ENCODE peak calls at places on chromosomes 5 and 9, in five cellular contexts. Z is kidney; T is CD8-positive, alpha-beta T cell; E is small intestine; R is A673. B is an unnamed sample. For H3K9me3, the result is how much of the 10 kb centered on the place peaks cover.

GRCh38 chr9:136039488-136039887 is 55.6 kb downstream of the NACC2 start:
- DNase-seq in E (no peak), T (no peak), Z (no peak), R (no peak), B (no peak)

GRCh38 chr5:89120719-89121118 is 237.7 kb upstream of the MEF2C start:
- DNase-seq in E (peak), Z (no peak), R (no peak), T (no peak), B (no peak)

GRCh38 chr5:147303976-147304375 is 69.2 kb downstream of the STK32A start:
- DNase-seq in R (no peak), T (no peak), Z (no peak), E (peak), B (peak)

GRCh38 chr5:129474544-129474943 is 14.4 kb downstream of the ADAMTS19 start:
- DNase-seq in E (no peak), T (no peak), Z (no peak), R (no peak), B (no peak)

GRCh38 chr9:8030095-8030494 is 230.5 kb upstream of the DMAC1 start:
- DNase-seq in Z (no peak), R (no peak), E (no peak), T (no peak), B (no peak)

GRCh38 chr5:39760385-39761198 is 335.8 kb upstream of the DAB2 start:
- DNase-seq in E (no peak), Z (no peak), R (no peak), T (no peak), B (peak)

GRCh38 chr5:54867310-54867944 is 118.0 kb downstream of the ESM1 start:
- DNase-seq in R (peak), T (no peak), Z (no peak), E (peak), B (no peak)

GRCh38 chr5:172877496-172878260 is 43.6 kb downstream of the ERGIC1 start:
- DNase-seq in R (no peak), T (no peak), Z (no peak), E (no peak), B (no peak)

GRCh38 chr9:89179920-89180667 is 1.5 kb upstream of the SHC3 start:
- DNase-seq in E (peak), R (peak), T (peak), Z (peak), B (peak)

GRCh38 chr5:1133510-1134255 is 21.8 kb upstream of the SLC12A7 start:
- DNase-seq in E (no peak), R (peak), Z (peak), T (no peak), B (no peak)

GRCh38 chr9:98861881-98862501 is 54.5 kb downstream of the GALNT12 start:
- DNase-seq in R (no peak), E (no peak), Z (peak), T (no peak), B (peak)

GRCh38 chr9:130741024-130741305 is 47.4 kb downstream of the EXOSC2 start:
- DNase-seq in E (no peak), R (no peak), T (no peak), Z (no peak), B (no peak)

GRCh38 chr5:124902097-124902821 is 155.8 kb upstream of the ZNF608 start:
- DNase-seq in T (no peak), Z (peak), E (peak), R (peak), B (no peak)

GRCh38 chr9:35736201-35736633 is 3.8 kb downstream of the CREB3 start:
- DNase-seq in Z (no peak), T (peak), E (peak), R (peak), B (no peak)

GRCh38 chr5:112417931-112418358 is 1.1 kb downstream of the EPB41L4A start:
- DNase-seq in R (no peak), E (peak), Z (peak), T (no peak), B (no peak)

GRCh38 chr9:114088571-114089170 is 10.4 kb downstream of the KIF12 start:
- DNase-seq in R (no peak), T (peak), Z (peak), E (no peak), B (no peak)

GRCh38 chr5:96381526-96381925 is 51.5 kb downstream of the PCSK1 start:
- DNase-seq in T (no peak), E (peak), R (no peak), Z (no peak), B (no peak)

GRCh38 chr5:19568004-19568403 is 420.0 kb downstream of the CDH18 start:
- DNase-seq in E (no peak), R (no peak), Z (no peak), T (no peak), B (no peak)

GRCh38 chr9:84557751-84558150 is 111.8 kb upstream of the NTRK2 start:
- DNase-seq in T (no peak), E (no peak), R (no peak), Z (no peak), B (no peak)

GRCh38 chr9:128412120-128412790 is 8.4 kb upstream of the CERCAM start:
- DNase-seq in T (peak), R (peak), Z (no peak), E (no peak), B (no peak)

GRCh38 chr5:122323132-122323548 is 11.1 kb downstream of the SNCAIP start:
- DNase-seq in Z (no peak), R (no peak), E (no peak), T (no peak), B (no peak)

GRCh38 chr9:129383005-129383414 is 204.9 kb upstream of the IER5L start:
- DNase-seq in E (peak), T (peak), R (no peak), Z (peak), B (no peak)

GRCh38 chr5:132387649-132388117 is 18.2 kb downstream of the SLC22A5 start:
- DNase-seq in E (peak), R (no peak), Z (peak), T (no peak), B (peak)

GRCh38 chr5:107074991-107075390 is 595.7 kb downstream of the EFNA5 start:
- DNase-seq in E (no peak), Z (no peak), T (no peak), R (no peak), B (no peak)

GRCh38 chr5:26329562-26330189 is 708.7 kb downstream of the CDH9 start:
- DNase-seq in E (no peak), R (peak), Z (no peak), T (no peak), B (no peak)

GRCh38 chr5:6349387-6349786 is 29.0 kb downstream of the MED10 start:
- DNase-seq in R (no peak), T (no peak), Z (no peak), E (peak), B (no peak)

GRCh38 chr5:125409496-125410351 is 663.3 kb upstream of the ZNF608 start:
- DNase-seq in Z (no peak), T (no peak), R (peak), E (no peak), B (no peak)

GRCh38 chr9:127915801-127916664 is 808 bp downstream of the ST6GALNAC4 start:
- DNase-seq in R (no peak), E (peak), T (peak), Z (peak), B (no peak)

GRCh38 chr9:91273853-91274552 is 87.7 kb downstream of the AUH start:
- DNase-seq in T (no peak), E (peak), R (no peak), Z (no peak), B (no peak)

GRCh38 chr5:113020461-113021273 is 44.1 kb downstream of the DCP2 start:
- DNase-seq in E (peak), Z (no peak), R (no peak), T (no peak), B (peak)

GRCh38 chr9:133108794-133109641 is 12.0 kb downstream of the RALGDS start:
- DNase-seq in T (no peak), R (no peak), E (no peak), Z (peak), B (no peak)

GRCh38 chr5:43290726-43291125 is 22.5 kb downstream of the HMGCS1 start:
- DNase-seq in R (no peak), T (no peak), Z (no peak), E (no peak), B (no peak)

GRCh38 chr9:21160178-21160577 is 6.3 kb downstream of the IFNA21 start:
- DNase-seq in Z (no peak), R (peak), T (no peak), E (peak), B (no peak)

GRCh38 chr5:131747180-131748105 is 49.4 kb downstream of the FNIP1 start:
- DNase-seq in E (peak), T (no peak), R (no peak), Z (no peak), B (no peak)

GRCh38 chr5:174717826-174718455 is 6.4 kb upstream of the MSX2 start:
- DNase-seq in R (no peak), T (no peak), E (no peak), Z (no peak), B (no peak)

GRCh38 chr9:82934949-82935348 is 128.0 kb downstream of the RASEF start:
- DNase-seq in Z (no peak), E (peak), R (no peak), T (no peak), B (peak)

GRCh38 chr5:105101597-105101996 is 1539.0 kb upstream of the NUDT12 start:
- DNase-seq in Z (no peak), T (no peak), E (no peak), R (peak), B (no peak)

GRCh38 chr5:132813599-132814440 is 718 bp downstream of the SOWAHA start:
- DNase-seq in Z (peak), R (peak), T (no peak), E (peak), B (no peak)

GRCh38 chr5:133721365-133721764 is 109.0 kb upstream of the FSTL4 start:
- DNase-seq in E (no peak), Z (no peak), T (no peak), R (no peak), B (no peak)

DNA sequence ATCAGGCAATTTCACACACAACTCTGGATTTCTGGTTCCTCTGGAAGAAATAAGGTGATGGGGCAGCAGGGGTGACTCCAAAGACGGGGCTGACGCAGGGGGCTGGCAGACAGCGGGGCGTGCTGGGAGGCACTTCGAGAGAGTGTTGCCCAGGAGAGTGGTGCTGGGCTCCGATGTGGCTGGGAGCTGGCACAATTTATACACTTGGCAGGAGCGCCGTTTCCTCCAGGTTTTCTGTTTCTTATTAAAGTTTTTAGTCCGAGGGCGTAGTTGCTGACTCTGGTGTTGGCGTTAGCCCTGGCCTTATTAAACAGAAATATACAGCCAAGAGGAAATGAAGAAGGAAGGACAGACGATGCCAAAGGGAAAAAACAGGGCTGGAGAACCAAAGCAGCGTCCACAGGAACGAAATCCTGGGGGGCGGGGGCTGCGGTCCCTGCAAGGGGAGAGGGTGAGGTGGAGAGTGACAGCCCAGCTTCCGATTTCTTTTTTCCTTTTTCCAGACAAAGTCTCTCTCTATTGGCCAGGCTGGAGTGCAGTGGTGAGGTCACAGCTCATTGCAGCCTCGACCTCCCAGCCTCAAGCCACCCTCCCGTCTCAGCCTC is 139.6 kb upstream of the PHYKPL start:
- DNase-seq in E (no peak), Z (peak), T (no peak), R (no peak), B (no peak)
- H3K9me3 ChIP-seq in E (under half), Z (under half), T (under half), R (under half), B (half or more)

GRCh38 chr5:154190652-154191304 is at the start of gene GALNT10:
- DNase-seq in E (peak), T (no peak), R (peak), Z (peak), B (no peak)

GRCh38 chr5:154189819-154190651 is 498 bp upstream of the GALNT10 start:
- DNase-seq in E (peak), Z (peak), T (peak), R (peak), B (no peak)

GRCh38 chr5:154193176-154193575 is 2.6 kb downstream of the GALNT10 start:
- DNase-seq in E (no peak), T (no peak), Z (no peak), R (no peak), B (no peak)

GRCh38 chr5:154193636-154194035 is 3.1 kb downstream of the GALNT10 start:
- DNase-seq in Z (no peak), E (no peak), T (no peak), R (no peak), B (no peak)

DNA sequence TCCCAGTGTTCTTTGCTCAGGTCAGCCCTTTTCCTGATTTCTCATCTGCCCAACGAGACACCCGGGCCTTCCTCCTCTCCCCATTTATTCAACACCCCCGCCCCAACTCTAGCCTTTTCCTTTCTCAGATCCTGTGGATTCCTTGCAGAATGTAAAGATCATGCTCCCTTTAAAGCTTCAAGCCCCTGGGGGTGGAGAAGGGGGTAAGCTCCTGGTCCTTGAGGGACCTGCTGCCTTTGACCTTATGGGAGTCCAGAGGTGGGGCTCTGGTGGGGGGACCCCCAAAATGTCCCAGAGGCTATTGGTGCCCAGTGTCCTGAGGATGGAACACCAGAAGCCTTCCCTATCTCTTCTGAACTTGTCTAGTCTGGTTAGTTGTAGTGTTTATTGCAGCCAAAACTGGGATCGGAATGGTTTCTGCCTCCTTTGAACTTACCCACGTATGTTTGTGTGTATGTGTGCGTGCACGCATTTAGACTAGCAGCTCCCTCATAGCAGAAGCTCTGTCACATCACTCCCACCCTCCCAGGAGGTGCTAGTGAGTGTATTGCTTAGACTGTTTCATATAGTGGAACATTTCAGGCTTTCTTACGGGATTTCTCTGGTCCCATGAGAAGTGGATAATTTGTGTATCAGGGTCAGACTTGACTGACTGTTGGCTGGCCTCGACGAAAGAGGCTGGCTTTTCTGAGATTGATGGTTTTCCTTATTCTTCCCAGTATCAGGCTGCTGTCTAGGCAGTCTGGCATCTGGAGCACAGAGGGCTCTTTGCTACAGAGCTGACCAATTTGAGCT is 1.1 kb downstream of the GALNT10 start:
- DNase-seq in Z (no peak), R (no peak), E (no peak), T (peak), B (no peak)
- H3K4me3 ChIP-seq in Z (peak), R (peak), E (peak), T (peak), B (peak)

GRCh38 chr5:44981708-44982107 is 173.0 kb downstream of the MRPS30 start:
- DNase-seq in T (no peak), Z (no peak), R (no peak), E (no peak), B (no peak)
- H3K9me3 ChIP-seq in T (under half), Z (under half), R (under half), E (under half), B (under half)

GRCh38 chr9:32468740-32469139 is 57.3 kb downstream of the RIGI start:
- DNase-seq in T (no peak), Z (no peak), E (no peak), R (no peak), B (no peak)

DNA sequence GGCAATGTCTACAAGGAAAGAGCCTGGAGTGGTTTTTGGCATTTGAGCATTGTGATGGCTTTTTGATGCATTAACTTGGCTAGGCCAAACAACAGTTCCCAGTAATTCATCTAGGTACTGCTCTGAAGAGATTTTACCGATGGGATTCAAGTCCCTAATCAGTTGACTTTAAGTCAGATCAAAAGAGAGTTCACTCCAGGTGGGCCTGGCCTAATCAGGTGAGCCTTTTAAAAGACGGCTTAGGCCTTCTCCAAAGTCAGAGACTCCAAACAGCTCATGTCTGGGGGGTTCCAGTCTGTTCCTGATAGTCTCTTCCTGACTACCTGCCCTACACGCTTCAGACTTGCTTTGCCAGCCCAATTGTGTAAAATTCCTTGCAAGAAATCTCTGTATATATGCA is 53.7 kb downstream of the RIGI start:
- DNase-seq in T (no peak), Z (no peak), R (no peak), E (no peak), B (no peak)
- H3K4me3 ChIP-seq in T (no peak), Z (no peak), R (no peak), E (no peak), B (no peak)

DNA sequence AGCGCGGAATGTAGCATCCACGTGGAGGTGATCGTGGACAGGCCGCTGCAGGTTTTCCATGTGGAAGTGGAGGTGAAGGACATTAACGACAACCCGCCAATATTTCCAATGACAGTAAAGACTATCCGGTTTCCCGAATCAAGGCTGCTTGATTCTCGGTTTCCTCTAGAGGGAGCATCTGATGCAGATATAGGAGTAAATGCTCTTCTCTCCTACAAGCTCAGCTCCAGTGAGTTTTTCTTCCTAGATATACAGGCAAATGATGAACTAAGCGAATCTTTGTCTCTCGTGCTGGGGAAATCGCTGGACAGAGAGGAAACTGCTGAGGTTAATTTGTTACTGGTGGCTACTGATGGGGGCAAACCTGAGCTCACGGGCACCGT is 598 bp downstream of the PCDHA2 start:
- DNase-seq in E (no peak), T (no peak), R (peak), Z (no peak), B (no peak)
- H3K9me3 ChIP-seq in E (under half), T (under half), R (under half), Z (under half), B (under half)

GRCh38 chr5:143434261-143435206 is 31.0 kb upstream of the NR3C1 start:
- DNase-seq in Z (no peak), R (no peak), T (peak), E (peak), B (no peak)

GRCh38 chr5:143431789-143432188 is 28.3 kb upstream of the NR3C1 start:
- DNase-seq in Z (no peak), T (no peak), R (no peak), E (no peak), B (no peak)

GRCh38 chr5:143435207-143435657 is 31.7 kb upstream of the NR3C1 start:
- DNase-seq in T (peak), R (no peak), Z (no peak), E (peak), B (no peak)

GRCh38 chr5:143432658-143433239 is 29.3 kb upstream of the NR3C1 start:
- DNase-seq in T (no peak), R (no peak), Z (no peak), E (no peak), B (no peak)

DNA sequence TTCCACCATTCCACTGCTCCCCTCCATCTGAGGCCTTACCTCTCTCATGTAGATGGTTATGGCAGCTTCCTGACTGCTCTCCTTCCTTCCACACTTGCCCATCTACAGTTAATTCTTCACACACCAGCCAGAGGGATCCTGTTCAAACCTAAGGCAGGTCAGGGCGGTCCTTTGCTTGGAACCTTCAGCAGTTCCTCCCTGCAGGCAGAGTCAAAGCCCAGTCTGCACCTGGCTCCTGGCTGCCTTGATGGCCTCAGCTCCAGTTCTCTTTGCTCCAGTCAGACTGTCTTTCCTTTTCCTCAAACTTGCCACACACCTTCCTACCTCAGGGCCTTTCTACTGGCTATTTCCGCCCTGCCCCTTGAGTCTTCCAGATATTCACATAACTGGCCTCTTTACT is 30.2 kb upstream of the NR3C1 start:
- DNase-seq in Z (no peak), R (no peak), T (no peak), E (no peak), B (no peak)
- H3K4me3 ChIP-seq in Z (no peak), R (no peak), T (peak), E (no peak), B (no peak)